ENCODE peak calls at places on chromosomes 13 and 19, in nine cellular contexts. X is thoracic aorta, O is adrenal gland, D is endothelial cell of umbilical vein, G is Peyer's patch, Y is aorta, N is heart right ventricle, T is mesenchymal stem cell, U is body of pancreas. R is an unnamed sample.

GRCh38 chr19:30228726-30229523 is 143.3 kb upstream of the ZNF536 start:
- DNase-seq in N (no peak), T (no peak), D (no peak), G (no peak), X (no peak), Y (no peak), U (no peak), O (no peak), R (no peak)

GRCh38 chr19:956747-957451 is 27.2 kb upstream of the WDR18 start:
- DNase-seq in U (peak), Y (no peak), D (no peak), T (peak), N (no peak), X (no peak), O (no peak), G (no peak), R (no peak)

GRCh38 chr19:49491030-49491803 is 3.8 kb downstream of the RPL13A start:
- DNase-seq in U (no peak), D (no peak), N (no peak), Y (no peak), G (no peak), T (no peak), X (no peak), O (no peak), R (no peak)

GRCh38 chr13:73307481-73307880 is 248.7 kb downstream of the KLF5 start:
- DNase-seq in G (no peak), N (no peak), D (no peak), T (no peak), Y (no peak), O (no peak), U (no peak), X (no peak), R (no peak)

GRCh38 chr13:26253787-26254582 is at the start of gene CDK8:
- DNase-seq in U (peak), G (peak), X (peak), T (peak), Y (peak), N (peak), O (peak), D (peak), R (peak)

GRCh38 chr19:14555918-14556661 is 15.8 kb downstream of the NDUFB7 start:
- DNase-seq in X (no peak), Y (no peak), T (peak), G (no peak), D (no peak), N (no peak), O (no peak), U (no peak), R (no peak)

GRCh38 chr13:65959305-65959704 is 1270.8 kb downstream of the PCDH9 start:
- DNase-seq in U (no peak), X (no peak), D (no peak), O (no peak), Y (no peak), T (no peak), N (no peak), G (no peak), R (no peak)

GRCh38 chr19:41235480-41235879 is 16.5 kb downstream of the AXL start:
- DNase-seq in D (no peak), O (no peak), Y (no peak), N (no peak), G (no peak), U (no peak), X (no peak), T (no peak), R (no peak)

GRCh38 chr19:18776736-18777135 is 14.4 kb downstream of the COMP start:
- DNase-seq in N (no peak), D (no peak), U (no peak), O (peak), G (no peak), X (no peak), Y (no peak), T (peak), R (no peak)

GRCh38 chr13:45216193-45216592 is 15.3 kb upstream of the KCTD4 start:
- DNase-seq in G (no peak), U (no peak), Y (no peak), N (no peak), T (no peak), D (no peak), O (no peak), X (no peak), R (no peak)

GRCh38 chr13:114017028-114017630 is 43.3 kb upstream of the C13orf46 start:
- DNase-seq in T (no peak), Y (peak), X (no peak), U (no peak), G (no peak), N (no peak), D (no peak), O (no peak), R (no peak)

GRCh38 chr19:18415177-18415867 is 3.9 kb upstream of the SSBP4 start:
- DNase-seq in G (no peak), D (peak), N (peak), U (no peak), T (no peak), Y (peak), X (no peak), O (peak), R (no peak)

GRCh38 chr19:42514449-42514848 is 13.8 kb downstream of the CEACAM1 start:
- DNase-seq in U (no peak), O (no peak), T (no peak), G (no peak), N (no peak), D (no peak), Y (no peak), X (no peak), R (no peak)

GRCh38 chr13:112781881-112782361 is 92.1 kb downstream of the ATP11A start:
- DNase-seq in D (peak), Y (peak), N (peak), X (no peak), G (no peak), T (no peak), U (peak), O (peak), R (peak)

GRCh38 chr13:42815686-42816085 is 34.3 kb downstream of the FAM216B start:
- DNase-seq in D (peak), N (no peak), G (no peak), X (no peak), U (no peak), O (no peak), Y (no peak), T (no peak), R (no peak)

GRCh38 chr19:41705393-41706174 is 2.8 kb upstream of the CEACAM5 start:
- DNase-seq in T (no peak), U (peak), O (no peak), Y (peak), G (no peak), X (no peak), D (peak), N (no peak), R (no peak)

GRCh38 chr13:42836930-42837329 is 55.5 kb downstream of the FAM216B start:
- DNase-seq in T (peak), U (peak), N (peak), O (peak), X (no peak), G (no peak), D (peak), Y (no peak), R (no peak)

GRCh38 chr19:7658219-7658686 is 10.6 kb upstream of the RETN start:
- DNase-seq in X (no peak), Y (no peak), G (peak), T (no peak), U (no peak), N (no peak), D (no peak), O (no peak), R (no peak)

GRCh38 chr13:102441085-102441484 is 39.2 kb upstream of the FGF14 start:
- DNase-seq in T (no peak), G (no peak), D (no peak), U (no peak), Y (no peak), X (no peak), O (no peak), N (no peak), R (no peak)

GRCh38 chr13:42893346-42893745 is 98.7 kb downstream of the EPSTI1 start:
- DNase-seq in O (peak), X (no peak), T (peak), D (peak), U (no peak), N (no peak), G (no peak), Y (no peak), R (no peak)

GRCh38 chr19:54178581-54179261 is 5.8 kb upstream of the TMC4 start:
- DNase-seq in O (no peak), N (no peak), D (no peak), G (no peak), X (no peak), U (no peak), Y (no peak), T (no peak), R (no peak)

GRCh38 chr13:44244288-44244687 is 129.3 kb upstream of the SERP2 start:
- DNase-seq in G (no peak), N (no peak), X (no peak), Y (no peak), T (peak), U (no peak), O (no peak), D (no peak), R (no peak)

GRCh38 chr13:34611678-34612077 is 330.4 kb upstream of the NBEA start:
- DNase-seq in T (peak), Y (no peak), G (no peak), O (no peak), N (no peak), X (no peak), U (no peak), D (no peak), R (no peak)

GRCh38 chr13:52833261-52833660 is 15.2 kb downstream of the PCDH8 start:
- DNase-seq in X (no peak), Y (no peak), T (no peak), G (no peak), N (no peak), D (no peak), U (no peak), O (no peak), R (no peak)

GRCh38 chr19:38204728-38205127 is 19.3 kb downstream of the DPF1 start:
- DNase-seq in N (no peak), O (no peak), X (no peak), G (no peak), T (no peak), Y (no peak), U (no peak), D (no peak), R (no peak)

GRCh38 chr13:59447031-59447430 is 716.7 kb downstream of the DIAPH3 start:
- DNase-seq in Y (no peak), T (no peak), D (peak), U (no peak), X (no peak), N (no peak), O (no peak), G (no peak), R (no peak)

GRCh38 chr13:62250501-62251175 is 835.0 kb upstream of the PCDH20 start:
- DNase-seq in N (no peak), X (no peak), U (no peak), D (no peak), G (no peak), T (peak), O (no peak), Y (no peak), R (no peak)

GRCh38 chr19:8487137-8487851 is 15.1 kb downstream of the PRAM1 start:
- DNase-seq in T (no peak), G (peak), U (no peak), X (no peak), D (no peak), N (no peak), Y (peak), O (peak), R (peak)

GRCh38 chr13:103941506-103942148 is 875.4 kb upstream of the SLC10A2 start:
- DNase-seq in D (peak), U (no peak), T (peak), N (no peak), X (no peak), G (no peak), Y (no peak), O (no peak), R (no peak)

GRCh38 chr19:11091343-11092153 is 2.3 kb downstream of the LDLR start:
- DNase-seq in T (peak), U (peak), N (peak), O (peak), D (peak), X (peak), Y (no peak), G (peak), R (peak)

GRCh38 chr19:11090264-11091032 is 1.2 kb downstream of the LDLR start:
- DNase-seq in D (peak), U (peak), Y (peak), T (peak), N (peak), G (peak), O (peak), X (peak), R (peak)

GRCh38 chr19:11094520-11094894 is 5.2 kb downstream of the LDLR start:
- DNase-seq in X (no peak), T (no peak), U (no peak), D (no peak), O (no peak), N (no peak), G (no peak), Y (no peak), R (no peak)

GRCh38 chr19:11089254-11090013 is at the start of gene LDLR:
- DNase-seq in D (peak), T (peak), U (peak), N (peak), X (peak), O (peak), Y (peak), G (peak), R (peak)

DNA sequence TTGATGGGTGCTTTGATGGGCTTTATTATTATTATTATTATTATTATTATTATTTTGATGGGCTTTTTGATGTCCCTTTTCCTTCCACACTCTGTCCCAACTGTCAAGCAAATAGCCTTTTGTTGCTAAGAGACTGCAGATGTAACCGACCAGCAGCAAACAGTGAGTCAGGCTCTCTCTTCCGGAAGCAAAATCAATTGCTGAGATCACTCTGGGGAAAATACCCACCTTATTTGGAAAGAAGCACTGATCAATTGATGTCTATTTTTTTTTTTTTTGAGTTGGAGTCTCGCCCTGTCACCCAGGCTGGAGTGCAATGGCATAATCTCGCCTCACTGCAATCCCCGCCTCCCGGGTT is 2.9 kb downstream of the LDLR start:
- DNase-seq in U (peak), T (peak), O (no peak), D (peak), Y (no peak), X (no peak), G (no peak), N (no peak), R (no peak)
- H3K27ac ChIP-seq in U (peak), T (peak), O (peak), D (peak), Y (peak), X (peak), G (peak), N (peak), R (peak)

DNA sequence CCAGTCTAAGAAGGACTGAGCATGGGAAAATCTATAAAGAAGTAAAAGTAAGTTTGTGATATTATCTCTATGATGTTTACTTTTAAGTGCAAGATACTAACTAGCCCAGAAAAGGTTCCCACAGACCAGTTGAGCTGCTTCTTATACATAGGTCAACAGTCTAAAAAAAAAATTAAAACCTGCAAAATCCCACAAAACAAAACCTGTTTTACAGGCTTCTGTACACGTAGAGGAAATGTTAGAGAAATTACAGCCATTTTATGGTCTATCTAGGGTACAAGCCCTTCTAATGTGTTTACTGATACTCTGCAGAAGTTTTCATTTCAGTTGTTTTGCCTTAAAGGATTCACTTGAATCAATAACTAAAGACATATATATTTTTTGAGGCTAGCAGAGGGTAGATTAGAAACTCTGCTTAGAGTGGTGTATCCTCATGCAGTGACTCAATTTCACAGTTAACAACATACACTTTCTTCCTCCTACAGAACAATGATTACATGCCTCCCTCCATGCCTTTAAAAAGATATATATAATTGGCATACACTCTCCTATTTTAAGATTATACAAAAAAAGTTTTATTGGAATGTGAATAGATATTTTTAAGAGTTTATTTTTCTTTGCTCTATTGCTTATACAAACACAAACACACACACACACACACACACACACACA is 43.9 kb downstream of the CAB39L start:
- DNase-seq in Y (no peak), O (no peak), G (no peak), X (no peak), T (no peak), N (no peak), D (no peak), U (no peak), R (no peak)
- H3K27ac ChIP-seq in Y (no peak), O (peak), G (peak), X (peak), T (no peak), N (no peak), D (no peak), U (peak), R (no peak)

DNA sequence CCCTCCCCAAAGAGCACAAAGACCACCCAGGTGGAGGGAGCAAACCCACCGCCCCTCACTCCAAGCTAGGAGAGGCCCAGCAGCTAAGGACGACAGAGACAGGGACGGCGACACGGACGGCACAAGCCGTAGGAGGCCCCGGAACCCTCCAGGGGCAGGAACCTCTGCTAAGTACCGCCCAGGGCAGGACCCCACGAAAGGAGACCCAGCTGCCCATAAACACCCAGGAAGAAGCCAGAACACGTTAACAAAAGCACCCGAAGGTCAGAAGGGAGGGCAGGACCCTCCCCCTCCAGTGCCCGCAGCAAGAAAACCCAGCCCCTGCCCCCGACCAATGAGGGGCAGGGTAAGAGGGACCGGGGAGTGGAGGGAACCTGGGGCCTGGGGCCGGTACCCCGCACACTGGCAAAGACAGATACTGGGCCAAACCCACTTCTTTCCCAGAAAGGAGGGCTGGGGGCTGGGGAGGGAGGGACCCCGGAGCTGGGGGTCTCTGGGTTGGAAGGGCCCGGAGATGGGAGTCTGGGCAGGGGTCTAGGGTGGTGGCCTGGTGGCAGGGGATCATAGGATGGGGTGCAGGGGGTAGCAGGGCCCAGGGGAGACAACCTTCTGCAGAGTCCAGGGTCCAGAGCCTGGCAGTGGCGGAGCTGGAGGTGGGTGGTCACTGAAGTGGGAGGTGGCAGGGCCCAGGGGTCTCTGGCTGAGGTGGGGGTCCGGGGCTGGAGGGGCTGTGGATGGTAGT is 2.4 kb downstream of the BTBD2 start:
- DNase-seq in O (no peak), X (no peak), Y (no peak), T (no peak), D (no peak), N (no peak), U (no peak), G (no peak), R (no peak)
- H3K27ac ChIP-seq in O (peak), X (no peak), Y (no peak), T (no peak), D (no peak), N (no peak), U (no peak), G (no peak), R (no peak)

DNA sequence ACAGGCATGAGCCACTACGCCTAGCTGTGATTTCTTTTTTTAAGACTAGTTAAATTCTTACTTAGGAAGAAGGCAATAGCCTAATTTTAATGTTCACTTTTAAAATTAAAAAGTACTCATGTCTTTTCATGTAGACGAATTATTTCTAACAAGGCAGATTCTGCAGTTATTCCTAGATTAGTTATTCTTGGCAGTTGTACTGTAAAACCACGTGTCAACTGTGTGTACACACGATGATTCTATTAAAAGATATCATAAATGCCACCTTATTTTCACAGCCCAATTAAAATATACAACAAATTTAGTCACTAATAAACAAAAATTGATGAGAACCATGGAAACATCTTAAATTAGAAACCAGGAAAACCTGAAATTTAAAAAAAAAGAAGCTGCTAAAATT is 10.6 kb upstream of the FOXO1 start:
- DNase-seq in O (no peak), D (peak), U (no peak), N (no peak), G (no peak), Y (no peak), T (no peak), X (no peak), R (no peak)
- H3K27ac ChIP-seq in O (no peak), D (no peak), U (no peak), N (no peak), G (no peak), Y (no peak), T (no peak), X (no peak), R (no peak)

GRCh38 chr13:23600100-23600499 is 29.9 kb downstream of the TNFRSF19 start:
- DNase-seq in N (no peak), D (no peak), U (no peak), O (no peak), T (no peak), X (no peak), G (no peak), Y (no peak), R (no peak)
- H3K27ac ChIP-seq in N (no peak), D (no peak), U (peak), O (no peak), T (peak), X (no peak), G (no peak), Y (no peak), R (no peak)

GRCh38 chr19:53132231-53132991 is at the start of gene ZNF415:
- DNase-seq in T (peak), D (peak), N (peak), Y (peak), X (peak), O (peak), G (peak), U (peak), R (peak)
- H3K27ac ChIP-seq in T (no peak), D (no peak), N (peak), Y (no peak), X (peak), O (peak), G (peak), U (peak), R (peak)

GRCh38 chr13:28267495-28267894 is 129.2 kb downstream of the PAN3 start:
- DNase-seq in D (no peak), G (no peak), O (no peak), T (no peak), U (no peak), N (no peak), X (no peak), Y (no peak), R (no peak)
- H3K27ac ChIP-seq in D (no peak), G (no peak), O (no peak), T (no peak), U (no peak), N (no peak), X (no peak), Y (no peak), R (no peak)